ENCODE peak calls at places on chromosomes 4 and X, in eight cellular contexts. G, F, J, P, A, D, V and K are unnamed samples.

GRCh38 chr4:94595880-94596483 is 144.2 kb downstream of the PDLIM5 start:
- DNase-seq in V (no peak), F (no peak), P (no peak), D (peak), A (no peak), G (peak), J (peak), K (peak)

GRCh38 chr4:23161787-23162186 is 469.1 kb downstream of the GBA3 start:
- DNase-seq in J (no peak), P (no peak), A (no peak), V (no peak), D (no peak), G (no peak), F (no peak), K (no peak)

GRCh38 chr4:68347845-68348244 is 2.0 kb downstream of the YTHDC1 start:
- DNase-seq in P (no peak), V (no peak), J (no peak), A (no peak), F (no peak), D (no peak), G (no peak), K (no peak)

GRCh38 chrX:153551135-153551534 is 33.7 kb downstream of the ATP2B3 start:
- DNase-seq in D (peak), P (no peak), V (no peak), A (no peak), F (no peak), J (no peak), G (no peak), K (peak)

GRCh38 chr4:134337584-134337983 is 136.0 kb upstream of the PABPC4L start:
- DNase-seq in P (no peak), G (no peak), V (no peak), D (no peak), A (no peak), F (no peak), J (no peak), K (no peak)

GRCh38 chr4:156931267-156931666 is 40.3 kb downstream of the PDGFC start:
- DNase-seq in V (no peak), F (no peak), P (no peak), G (no peak), J (no peak), D (peak), A (no peak), K (peak)

GRCh38 chrX:134718329-134719317 is 60.4 kb upstream of the PLAC1 start:
- DNase-seq in P (no peak), A (no peak), J (no peak), V (no peak), G (peak), D (peak), F (no peak), K (peak)

GRCh38 chr4:112082954-112083586 is 62.2 kb upstream of the FAM241A start:
- DNase-seq in V (no peak), D (peak), A (no peak), J (no peak), P (no peak), F (no peak), G (no peak), K (peak)

GRCh38 chr4:119661231-119661630 is 32.6 kb upstream of the PDE5A start:
- DNase-seq in P (no peak), V (no peak), D (no peak), G (no peak), A (no peak), F (no peak), J (no peak), K (no peak)

GRCh38 chr4:56106755-56107154 is 158.0 kb downstream of the CEP135 start:
- DNase-seq in J (no peak), P (no peak), D (no peak), A (no peak), F (no peak), V (no peak), G (no peak), K (no peak)

GRCh38 chr4:145808021-145808650 is 128.2 kb downstream of the C4orf51 start:
- DNase-seq in V (no peak), J (no peak), A (peak), P (peak), F (no peak), G (peak), D (peak), K (peak)

GRCh38 chrX:4825550-4825949 is 1112.1 kb upstream of the PRKX start:
- DNase-seq in D (no peak), V (no peak), G (no peak), J (no peak), F (no peak), A (no peak), P (no peak), K (no peak)

GRCh38 chrX:45952030-45952429 is 593.2 kb downstream of the ZNF674 start:
- DNase-seq in D (no peak), F (no peak), P (no peak), G (no peak), J (no peak), V (no peak), A (no peak), K (no peak)

GRCh38 chrX:51336584-51336983 is 4.0 kb downstream of the NUDT10 start:
- DNase-seq in V (no peak), F (no peak), A (no peak), J (peak), G (no peak), D (peak), P (no peak), K (peak)

GRCh38 chrX:121579016-121579760 is 531.8 kb downstream of the GLUD2 start:
- DNase-seq in D (peak), P (no peak), G (no peak), A (no peak), F (no peak), J (no peak), V (no peak), K (peak)

GRCh38 chrX:6053126-6053625 is 175.5 kb downstream of the NLGN4X start:
- DNase-seq in A (no peak), F (no peak), V (no peak), G (no peak), J (no peak), P (no peak), D (no peak), K (no peak)

GRCh38 chrX:104098151-104098808 is 14.0 kb upstream of the ZCCHC18 start:
- DNase-seq in D (peak), V (no peak), A (no peak), J (peak), F (peak), G (peak), P (peak), K (peak)

GRCh38 chrX:57918750-57919436 is 8.6 kb upstream of the ZXDA start:
- DNase-seq in A (no peak), D (peak), P (no peak), V (no peak), F (peak), G (no peak), J (peak), K (peak)

GRCh38 chrX:17377047-17377692 is 2.2 kb downstream of the NHS start:
- DNase-seq in V (no peak), G (no peak), A (no peak), J (no peak), P (no peak), D (peak), F (no peak), K (peak)

GRCh38 chr4:164023214-164023613 is 528.7 kb downstream of the TMA16 start:
- DNase-seq in V (no peak), P (no peak), F (no peak), D (no peak), A (no peak), J (no peak), G (no peak), K (no peak)

GRCh38 chrX:40440841-40441240 is 139.9 kb upstream of the ATP6AP2 start:
- DNase-seq in P (no peak), A (no peak), F (no peak), V (no peak), D (peak), J (no peak), G (no peak), K (no peak)